ENCODE peak calls at places on chromosomes 7 and 10, in seven cellular contexts. B is ovary, Y is stomach, H is A549, A is HepG2, M is K562, Z is sigmoid colon. Q is an unnamed sample.

GRCh38 chr7:7858559-7858958 is 110.0 kb upstream of the GLCCI1 start:
- DNase-seq in B (no peak), Y (no peak), H (no peak), A (no peak), M (no peak), Z (no peak), Q (no peak)

GRCh38 chr7:41592226-41592625 is 110.7 kb downstream of the INHBA start:
- DNase-seq in B (no peak), Y (no peak), H (no peak), A (no peak), M (no peak), Z (no peak), Q (no peak)

GRCh38 chr7:19262794-19263193 is 117.6 kb upstream of the FERD3L start:
- DNase-seq in B (no peak), Y (no peak), H (no peak), A (no peak), M (no peak), Z (no peak), Q (no peak)

GRCh38 chr7:51827641-51828040 is 511.0 kb upstream of the COBL start:
- DNase-seq in B (no peak), Y (no peak), H (no peak), A (no peak), M (no peak), Z (no peak), Q (no peak)

GRCh38 chr10:133309720-133310398 is 1.1 kb downstream of the ZNF511 start:
- DNase-seq in B (peak; percentile 72), Y (peak; percentile 66), H (no peak), A (no peak), M (no peak), Z (no peak), Q (no peak)

GRCh38 chr10:112274831-112275230 is 8.4 kb upstream of the TECTB start:
- DNase-seq in B (no peak), Y (no peak), H (no peak), A (no peak), M (no peak), Z (no peak), Q (no peak)

GRCh38 chr10:5659702-5660528 is 6.5 kb downstream of the ASB13 start:
- DNase-seq in B (no peak), Y (peak; percentile 59), H (peak; percentile 43), A (peak; percentile 96), M (peak; percentile 42), Z (no peak), Q (no peak)

GRCh38 chr7:85454904-85455303 is 268.0 kb upstream of the SEMA3D start:
- DNase-seq in B (no peak), Y (no peak), H (no peak), A (no peak), M (no peak), Z (no peak), Q (no peak)

GRCh38 chr10:24947304-24948097 is 4.9 kb downstream of the PRTFDC1 start:
- DNase-seq in B (no peak), Y (no peak), H (no peak), A (no peak), M (no peak), Z (no peak), Q (no peak)

GRCh38 chr7:158353606-158354570 is 233.7 kb downstream of the PTPRN2 start:
- DNase-seq in B (no peak), Y (no peak), H (no peak), A (peak; percentile 22), M (peak; percentile 62), Z (peak; percentile 14), Q (no peak)

GRCh38 chr10:18594574-18595156 is 56.7 kb downstream of the NSUN6 start:
- DNase-seq in B (no peak), Y (no peak), H (no peak), A (peak; percentile 11), M (peak; percentile 29), Z (no peak), Q (no peak)

GRCh38 chr10:21724695-21725371 is 190.8 kb downstream of the MLLT10 start:
- DNase-seq in B (peak; percentile 89), Y (peak; percentile 73), H (peak; percentile 49), A (peak; percentile 98), M (peak; percentile 79), Z (peak; percentile 97), Q (peak; percentile 85)

GRCh38 chr10:49309691-49310371 is 10.9 kb downstream of the C10orf71 start:
- DNase-seq in B (no peak), Y (no peak), H (no peak), A (no peak), M (no peak), Z (no peak), Q (no peak)

GRCh38 chr10:13414855-13415254 is 66.8 kb upstream of the SEPHS1 start:
- DNase-seq in B (no peak), Y (peak; percentile 57), H (no peak), A (peak; percentile 88), M (peak; percentile 42), Z (no peak), Q (no peak)

GRCh38 chr10:133104076-133104965 is 16.6 kb downstream of the ADGRA1 start:
- DNase-seq in B (no peak), Y (no peak), H (no peak), A (no peak), M (no peak), Z (no peak), Q (no peak)

GRCh38 chr7:28940741-28941385 is 17.3 kb downstream of the TRIL start:
- DNase-seq in B (no peak), Y (no peak), H (no peak), A (no peak), M (no peak), Z (no peak), Q (no peak)

DNA sequence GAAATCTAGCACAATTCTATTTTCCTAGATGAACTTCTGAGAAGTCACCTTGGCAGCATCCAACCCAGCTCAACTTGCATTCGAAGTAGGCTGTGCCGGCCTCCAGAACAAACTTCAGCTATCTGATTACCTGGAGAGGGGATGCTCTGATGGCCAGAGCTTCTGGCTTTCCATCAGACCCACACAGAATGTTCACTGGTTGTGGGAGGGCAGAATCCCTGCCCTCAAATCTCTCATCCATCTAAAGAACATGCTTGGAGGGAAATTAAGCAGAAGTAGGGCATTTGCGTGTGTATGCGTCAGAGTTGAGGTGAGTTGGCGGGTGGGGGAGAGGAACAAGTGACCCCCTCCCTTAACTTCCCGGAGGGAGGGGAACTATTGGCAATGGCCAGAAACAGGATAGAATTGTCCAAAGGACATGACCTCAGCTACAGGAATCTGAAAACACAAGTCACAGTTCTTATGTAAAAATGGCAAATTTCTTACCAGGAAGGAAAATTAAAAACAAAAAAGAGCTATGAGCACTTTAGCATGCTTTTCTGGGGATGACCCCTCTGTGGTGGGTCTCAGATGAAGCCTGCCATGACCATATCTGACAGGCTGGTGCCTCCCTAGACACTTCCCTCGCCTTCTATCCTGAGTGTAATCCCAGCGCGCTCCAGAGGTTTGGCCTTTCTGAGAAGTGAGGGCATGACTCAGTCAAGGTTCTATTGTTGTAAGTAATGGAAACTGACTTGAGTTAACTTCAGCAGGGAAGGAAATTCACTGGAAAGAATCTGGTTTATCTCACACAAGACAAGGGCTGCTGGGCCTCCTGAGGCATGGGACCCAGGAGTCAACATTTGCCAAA is 278.8 kb downstream of the RPS24 start:
- DNase-seq in B (no peak), Y (no peak), H (no peak), A (no peak), M (no peak), Z (peak; percentile 87), Q (no peak)
- TF ChIP-seq EP300 in B (no peak), Y (peak; percentile 51), H (no peak), A (no peak), M (no peak), Z (peak; percentile 92), Q (no peak)

GRCh38 chr10:109976657-109977056 is 31.1 kb upstream of the ADD3 start:
- DNase-seq in B (no peak), Y (no peak), H (no peak), A (peak; percentile 60), M (no peak), Z (no peak), Q (no peak)

GRCh38 chr10:109977382-109977806 is 30.4 kb upstream of the ADD3 start:
- DNase-seq in B (no peak), Y (peak; percentile 57), H (no peak), A (peak; percentile 95), M (no peak), Z (no peak), Q (no peak)

GRCh38 chr10:109981641-109982040 is 26.1 kb upstream of the ADD3 start:
- DNase-seq in B (no peak), Y (no peak), H (no peak), A (no peak), M (peak; percentile 43), Z (no peak), Q (no peak)

GRCh38 chr10:109979215-109979614 is 28.6 kb upstream of the ADD3 start:
- DNase-seq in B (no peak), Y (no peak), H (no peak), A (no peak), M (no peak), Z (no peak), Q (no peak)

GRCh38 chr10:109978481-109978880 is 29.3 kb upstream of the ADD3 start:
- DNase-seq in B (peak; percentile 49), Y (peak; percentile 45), H (no peak), A (peak; percentile 29), M (peak; percentile 46), Z (no peak), Q (peak; percentile 57)
- H3K27ac ChIP-seq in B (peak overlapping the region; percentile 20), Y (peak overlapping the region; percentile 19), H (no peak overlapping the region), A (peak overlapping the region; percentile 86), M (peak overlapping the region; percentile 55), Z (peak overlapping the region; percentile 2), Q (peak overlapping the region; percentile 80)

GRCh38 chr7:96321041-96321669 is 743 bp downstream of the SLC25A13 start:
- DNase-seq in B (peak; percentile 84), Y (peak; percentile 88), H (peak; percentile 84), A (peak; percentile 88), M (peak; percentile 90), Z (peak; percentile 93), Q (peak; percentile 76)
- TF ChIP-seq POLR2A in B (peak; percentile 8), Y (no peak), H (peak; percentile 54), A (peak; percentile 95), M (peak; percentile 91), Z (no peak), Q (peak; percentile 3)

DNA sequence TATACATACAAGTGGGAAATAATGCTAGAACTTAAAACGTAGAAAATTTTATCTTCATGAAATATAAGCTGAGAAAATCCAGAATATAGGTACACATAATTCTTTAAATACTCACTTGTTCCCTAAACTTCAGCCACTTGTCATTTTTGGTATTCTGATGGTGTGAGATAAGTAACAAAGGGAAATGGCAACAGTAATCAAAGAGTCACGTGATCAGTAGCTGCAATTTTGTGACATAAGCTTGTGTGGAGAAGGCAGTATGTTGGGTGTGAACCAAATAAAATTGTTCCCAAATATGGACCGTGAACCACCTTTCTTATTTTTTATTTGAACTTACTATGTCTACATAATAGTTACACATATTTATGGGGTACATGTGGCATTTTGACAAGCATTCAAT is 650.3 kb upstream of the ADARB2 start:
- DNase-seq in B (no peak), Y (no peak), H (no peak), A (no peak), M (no peak), Z (no peak), Q (no peak)
- TF ChIP-seq EP300 in B (no peak), Y (no peak), H (no peak), A (no peak), M (no peak), Z (no peak), Q (no peak)

DNA sequence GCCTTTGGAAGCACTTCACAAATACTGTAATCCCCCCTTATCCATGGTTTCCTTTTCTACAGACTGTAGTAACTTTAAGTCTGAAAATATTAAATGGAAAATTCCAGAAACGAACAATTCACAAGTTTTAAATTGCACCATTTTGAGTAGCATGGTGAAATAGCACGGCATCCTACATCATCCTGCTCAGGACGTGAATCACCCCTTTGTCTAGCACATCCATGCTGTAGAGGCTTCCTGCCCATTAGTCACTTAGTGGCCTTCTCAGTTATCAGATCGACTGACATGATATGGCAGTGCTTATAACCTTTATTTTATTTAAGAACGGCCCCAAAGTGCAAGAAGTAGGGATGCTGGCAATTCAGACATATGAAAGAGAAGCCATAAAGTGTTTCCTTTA is 82.7 kb downstream of the CPXM2 start:
- DNase-seq in B (no peak), Y (no peak), H (no peak), A (no peak), M (no peak), Z (no peak), Q (no peak)
- H3K27ac ChIP-seq in B (no peak overlapping the region), Y (no peak overlapping the region), H (peak overlapping the region; percentile 45), A (no peak overlapping the region), M (no peak overlapping the region), Z (peak overlapping the region; percentile 75), Q (no peak overlapping the region)